ENCODE peak calls at places on chromosomes 6 and 20, in four cellular contexts. B is breast epithelium, W is suprapubic skin, I is IMR-90. J is an unnamed sample.

GRCh38 chr6:112574190-112574589 is 227.1 kb downstream of the RFPL4B start:
- DNase-seq in B (no peak), W (no peak), I (no peak), J (no peak)

GRCh38 chr6:106300944-106301343 is 24.6 kb downstream of the ATG5 start:
- DNase-seq in B (no peak), W (no peak), I (peak), J (no peak)

GRCh38 chr20:40511478-40511877 is 177.6 kb downstream of the MAFB start:
- DNase-seq in B (peak), W (peak), I (no peak), J (peak)

GRCh38 chr6:138264372-138264880 is 46.1 kb upstream of the PBOV1 start:
- DNase-seq in B (no peak), W (no peak), I (no peak), J (no peak)

GRCh38 chr6:78629154-78629721 is 238.1 kb upstream of the IRAK1BP1 start:
- DNase-seq in B (no peak), W (no peak), I (peak), J (no peak)

GRCh38 chr20:35271073-35271882 is 6.6 kb downstream of the MMP24OS start:
- DNase-seq in B (no peak), W (no peak), I (no peak), J (no peak)

GRCh38 chr6:170157567-170158218 is 133.2 kb downstream of the DLL1 start:
- DNase-seq in B (no peak), W (peak), I (no peak), J (no peak)

GRCh38 chr6:143299253-143300166 is 151.0 kb downstream of the ADAT2 start:
- DNase-seq in B (no peak), W (no peak), I (no peak), J (no peak)

GRCh38 chr6:28542440-28543293 is 17.0 kb downstream of the GPX5 start:
- DNase-seq in B (no peak), W (no peak), I (peak), J (peak)

GRCh38 chr20:41174782-41175181 is 37.4 kb downstream of the PLCG1 start:
- DNase-seq in B (peak), W (no peak), I (peak), J (peak)

GRCh38 chr6:259901-260508 is 32.3 kb upstream of the DUSP22 start:
- DNase-seq in B (no peak), W (no peak), I (no peak), J (no peak)

GRCh38 chr20:45088247-45088646 is 12.7 kb downstream of the KCNS1 start:
- DNase-seq in B (no peak), W (no peak), I (peak), J (no peak)

GRCh38 chr20:55488593-55488992 is 516.7 kb downstream of the CBLN4 start:
- DNase-seq in B (no peak), W (no peak), I (no peak), J (no peak)

GRCh38 chr6:107822154-107823046 is 1.7 kb downstream of the SCML4 start:
- DNase-seq in B (no peak), W (no peak), I (no peak), J (no peak)

GRCh38 chr6:163731215-163732013 is 316.9 kb downstream of the QKI start:
- DNase-seq in B (no peak), W (no peak), I (no peak), J (no peak)

GRCh38 chr6:89989742-89990141 is 95.5 kb downstream of the GJA10 start:
- DNase-seq in B (peak), W (no peak), I (peak), J (no peak)

GRCh38 chr6:130822736-130823135 is 4.5 kb upstream of the SMLR1 start:
- DNase-seq in B (no peak), W (no peak), I (no peak), J (no peak)

GRCh38 chr6:158640519-158640918 is 4.0 kb downstream of the DYNLT1 start:
- DNase-seq in B (no peak), W (no peak), I (no peak), J (no peak)
- TF ChIP-seq POLR2A in B (no peak), W (no peak), I (no peak), J (no peak)

DNA sequence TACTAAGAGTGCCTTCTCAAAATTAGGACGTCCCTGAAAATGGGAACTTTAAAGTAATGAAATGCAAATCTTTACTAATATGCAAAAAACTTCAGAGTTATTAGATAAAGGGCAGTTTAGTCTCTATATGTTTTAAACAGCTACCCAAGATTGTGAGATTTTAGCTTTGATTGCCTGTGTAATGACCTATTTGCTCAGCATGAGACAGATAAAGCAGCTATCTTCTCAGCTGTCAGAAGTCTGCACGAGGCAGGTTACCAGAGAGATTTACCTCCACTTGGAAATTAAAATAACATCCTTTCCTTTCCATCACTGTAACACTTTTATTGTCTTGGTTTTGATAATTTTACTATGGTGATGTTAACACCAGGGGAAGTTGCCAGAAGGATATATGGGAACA is 436.7 kb upstream of the OPRM1 start:
- DNase-seq in B (no peak), W (no peak), I (no peak), J (no peak)
- H3K27ac ChIP-seq in B (no peak), W (no peak), I (no peak), J (no peak)

GRCh38 chr6:46949662-46950280 is 28.0 kb upstream of the ADGRF5 start:
- DNase-seq in B (no peak), W (peak), I (no peak), J (peak)

GRCh38 chr6:46948699-46949098 is 27.0 kb upstream of the ADGRF5 start:
- DNase-seq in B (no peak), W (no peak), I (no peak), J (no peak)

GRCh38 chr6:46947497-46947896 is 25.8 kb upstream of the ADGRF5 start:
- DNase-seq in B (no peak), W (no peak), I (no peak), J (no peak)
- TF ChIP-seq POLR2A in B (no peak), W (no peak), I (no peak), J (no peak)

GRCh38 chr20:32244150-32244823 is 33.2 kb upstream of the KIF3B start:
- DNase-seq in B (no peak), W (no peak), I (no peak), J (no peak)
- H3K27ac ChIP-seq in B (no peak), W (no peak), I (no peak), J (no peak)

GRCh38 chr6:87155272-87155919 is at the start of gene ZNF292:
- DNase-seq in B (peak), W (peak), I (peak), J (peak)
- TF ChIP-seq POLR2A in B (peak), W (peak), I (peak), J (peak)

GRCh38 chr6:135851442-135852271 is at the start of gene PDE7B:
- DNase-seq in B (peak), W (peak), I (peak), J (peak)
- H3K27ac ChIP-seq in B (no peak), W (peak), I (peak), J (peak)

GRCh38 chr6:27188206-27188884 is 59.2 kb upstream of the PRSS16 start:
- DNase-seq in B (peak), W (no peak), I (peak), J (peak)
- TF ChIP-seq POLR2A in B (no peak), W (no peak), I (peak), J (no peak)

GRCh38 chr20:46122071-46122470 is 4.0 kb downstream of the CD40 start:
- DNase-seq in B (no peak), W (peak), I (peak), J (no peak)
- H3K27ac ChIP-seq in B (no peak), W (no peak), I (no peak), J (peak)

GRCh38 chr6:37705239-37706051 is 7.8 kb upstream of the MDGA1 start:
- DNase-seq in B (peak), W (peak), I (peak), J (peak)
- TF ChIP-seq POLR2A in B (no peak), W (no peak), I (no peak), J (no peak)

J was measured in uterus.